ENCODE peak calls at places on chromosomes 7 and 10, in seven cellular contexts. Z is NT2/D1, P is A549, W is HL-60, B is iPS DF 6.9, J is fibroblast of lung, G is AG04450. D is an unnamed sample.

GRCh38 chr10:110671788-110672579 is 27.8 kb downstream of the RBM20 start:
- DNase-seq in Z (no peak), P (peak), W (peak), B (no peak), J (peak), G (no peak), D (peak)

GRCh38 chr7:1928555-1929348 is 258.7 kb downstream of the ELFN1 start:
- DNase-seq in Z (no peak), P (no peak), W (no peak), B (no peak), J (no peak), G (no peak), D (no peak)

GRCh38 chr10:125629758-125630376 is 53.1 kb downstream of the TEX36 start:
- DNase-seq in Z (no peak), P (peak), W (peak), B (no peak), J (peak), G (peak), D (peak)

GRCh38 chr10:79437111-79437814 is 8.2 kb downstream of the ZCCHC24 start:
- DNase-seq in Z (no peak), P (no peak), W (no peak), B (no peak), J (peak), G (no peak), D (no peak)

GRCh38 chr10:114504769-114505579 is 100.7 kb upstream of the AFAP1L2 start:
- DNase-seq in Z (no peak), P (no peak), W (no peak), B (no peak), J (peak), G (peak), D (peak)

GRCh38 chr10:73771722-73772279 is 10.0 kb upstream of the CHCHD1 start:
- DNase-seq in Z (peak), P (peak), W (no peak), B (peak), J (no peak), G (peak), D (peak)

GRCh38 chr7:70788276-70788675 is 343.7 kb upstream of the GALNT17 start:
- DNase-seq in Z (no peak), P (no peak), W (no peak), B (no peak), J (peak), G (no peak), D (no peak)

GRCh38 chr10:131114846-131115245 is 196.7 kb downstream of the TCERG1L start:
- DNase-seq in Z (no peak), P (no peak), W (no peak), B (no peak), J (no peak), G (no peak), D (no peak)

GRCh38 chr7:29815181-29816105 is 9.1 kb downstream of the WIPF3 start:
- DNase-seq in Z (no peak), P (no peak), W (no peak), B (no peak), J (no peak), G (no peak), D (no peak)

GRCh38 chr7:41599760-41600159 is 103.1 kb downstream of the INHBA start:
- DNase-seq in Z (peak), P (no peak), W (no peak), B (peak), J (no peak), G (no peak), D (no peak)

GRCh38 chr10:45071043-45071813 is 70.5 kb downstream of the ZNF22 start:
- DNase-seq in Z (no peak), P (no peak), W (no peak), B (no peak), J (no peak), G (no peak), D (no peak)

GRCh38 chr10:133159950-133160812 is at the start of gene KNDC1:
- DNase-seq in Z (no peak), P (peak), W (no peak), B (no peak), J (peak), G (no peak), D (peak)

GRCh38 chr7:140213684-140214074 is 36.9 kb upstream of the KDM7A start:
- DNase-seq in Z (no peak), P (no peak), W (no peak), B (no peak), J (peak), G (no peak), D (no peak)

GRCh38 chr10:43237631-43238446 is 29.0 kb downstream of the RASGEF1A start:
- DNase-seq in Z (no peak), P (no peak), W (no peak), B (no peak), J (no peak), G (no peak), D (no peak)

GRCh38 chr7:140732436-140732835 is 35.9 kb downstream of the NDUFB2 start:
- DNase-seq in Z (no peak), P (no peak), W (no peak), B (no peak), J (no peak), G (no peak), D (no peak)

GRCh38 chr10:3666525-3667302 is 118.3 kb downstream of the KLF6 start:
- DNase-seq in Z (no peak), P (no peak), W (peak), B (no peak), J (no peak), G (no peak), D (no peak)

GRCh38 chr7:106657085-106657991 is 3.6 kb downstream of the CCDC71L start:
- DNase-seq in Z (no peak), P (no peak), W (no peak), B (no peak), J (peak), G (no peak), D (peak)

GRCh38 chr7:12584940-12585339 is 14.4 kb downstream of the SCIN start:
- DNase-seq in Z (no peak), P (no peak), W (no peak), B (no peak), J (peak), G (no peak), D (no peak)

GRCh38 chr7:151269511-151269910 is 21.0 kb upstream of the SMARCD3 start:
- DNase-seq in Z (no peak), P (no peak), W (no peak), B (no peak), J (no peak), G (no peak), D (no peak)

GRCh38 chr10:6128087-6128486 is 39.3 kb downstream of the RBM17 start:
- DNase-seq in Z (no peak), P (no peak), W (no peak), B (no peak), J (no peak), G (no peak), D (no peak)

GRCh38 chr10:125130886-125131285 is 29.5 kb downstream of the CTBP2 start:
- DNase-seq in Z (no peak), P (no peak), W (no peak), B (no peak), J (no peak), G (no peak), D (no peak)

GRCh38 chr10:75717126-75717916 is 285.9 kb downstream of the LRMDA start:
- DNase-seq in Z (no peak), P (no peak), W (no peak), B (no peak), J (no peak), G (no peak), D (peak)

GRCh38 chr10:42987121-42987541 is 89.7 kb upstream of the RET start:
- DNase-seq in Z (no peak), P (no peak), W (no peak), B (no peak), J (no peak), G (no peak), D (no peak)

GRCh38 chr7:159323359-159323758 is 178.7 kb upstream of the VIPR2 start:
- DNase-seq in Z (no peak), P (no peak), W (no peak), B (no peak), J (no peak), G (no peak), D (no peak)

GRCh38 chr7:131068604-131069021 is 259.1 kb upstream of the MKLN1 start:
- DNase-seq in Z (no peak), P (peak), W (no peak), B (no peak), J (peak), G (no peak), D (peak)

GRCh38 chr7:16114633-16115032 is 306.7 kb downstream of the CRPPA start:
- DNase-seq in Z (peak), P (no peak), W (no peak), B (no peak), J (peak), G (peak), D (peak)

GRCh38 chr7:33563010-33563409 is 342.3 kb upstream of the BMPER start:
- DNase-seq in Z (no peak), P (no peak), W (no peak), B (no peak), J (no peak), G (no peak), D (no peak)

GRCh38 chr7:34211003-34211402 is 305.7 kb downstream of the BMPER start:
- DNase-seq in Z (peak), P (no peak), W (no peak), B (no peak), J (no peak), G (no peak), D (no peak)

GRCh38 chr10:75544923-75545322 is 113.5 kb downstream of the LRMDA start:
- DNase-seq in Z (no peak), P (no peak), W (no peak), B (no peak), J (peak), G (no peak), D (peak)

GRCh38 chr7:106071356-106071998 is 40.6 kb downstream of the SYPL1 start:
- DNase-seq in Z (no peak), P (no peak), W (peak), B (no peak), J (peak), G (no peak), D (peak)

GRCh38 chr7:53350241-53350640 is 314.8 kb downstream of the POM121L12 start:
- DNase-seq in Z (peak), P (no peak), W (no peak), B (peak), J (no peak), G (no peak), D (no peak)

GRCh38 chr7:133888061-133888930 is 238.8 kb upstream of the LRGUK start:
- DNase-seq in Z (no peak), P (no peak), W (no peak), B (no peak), J (no peak), G (no peak), D (no peak)

GRCh38 chr10:104057717-104058116 is 28.0 kb downstream of the COL17A1 start:
- DNase-seq in Z (no peak), P (no peak), W (no peak), B (no peak), J (no peak), G (no peak), D (no peak)

GRCh38 chr10:3656214-3656613 is 128.8 kb downstream of the KLF6 start:
- DNase-seq in Z (no peak), P (no peak), W (no peak), B (no peak), J (no peak), G (no peak), D (no peak)

GRCh38 chr10:118166951-118167350 is 120.2 kb upstream of the RAB11FIP2 start:
- DNase-seq in Z (no peak), P (no peak), W (no peak), B (no peak), J (no peak), G (no peak), D (no peak)

GRCh38 chr7:29370531-29371314 is 176.1 kb downstream of the CHN2 start:
- DNase-seq in Z (no peak), P (no peak), W (no peak), B (no peak), J (peak), G (no peak), D (peak)

GRCh38 chr10:119651514-119652327 is 541 bp downstream of the BAG3 start:
- DNase-seq in Z (no peak), P (no peak), W (no peak), B (no peak), J (no peak), G (no peak), D (no peak)

GRCh38 chr10:60570272-60570865 is 180.7 kb upstream of the ANK3 start:
- DNase-seq in Z (no peak), P (no peak), W (no peak), B (no peak), J (no peak), G (no peak), D (no peak)

GRCh38 chr10:26781797-26782196 is 79.0 kb downstream of the ABI1 start:
- DNase-seq in Z (no peak), P (no peak), W (no peak), B (no peak), J (peak), G (no peak), D (no peak)

GRCh38 chr7:151346180-151346769 is 4.7 kb downstream of the NUB1 start:
- DNase-seq in Z (no peak), P (no peak), W (no peak), B (no peak), J (peak), G (no peak), D (no peak)

GRCh38 chr7:348480-348844 is 58.5 kb downstream of the FOXL3 start:
- DNase-seq in Z (no peak), P (no peak), W (no peak), B (no peak), J (no peak), G (no peak), D (no peak)
- H3K4me3 ChIP-seq in Z (no peak), P (no peak), W (no peak), B (no peak), J (no peak), G (no peak), D (no peak)

DNA sequence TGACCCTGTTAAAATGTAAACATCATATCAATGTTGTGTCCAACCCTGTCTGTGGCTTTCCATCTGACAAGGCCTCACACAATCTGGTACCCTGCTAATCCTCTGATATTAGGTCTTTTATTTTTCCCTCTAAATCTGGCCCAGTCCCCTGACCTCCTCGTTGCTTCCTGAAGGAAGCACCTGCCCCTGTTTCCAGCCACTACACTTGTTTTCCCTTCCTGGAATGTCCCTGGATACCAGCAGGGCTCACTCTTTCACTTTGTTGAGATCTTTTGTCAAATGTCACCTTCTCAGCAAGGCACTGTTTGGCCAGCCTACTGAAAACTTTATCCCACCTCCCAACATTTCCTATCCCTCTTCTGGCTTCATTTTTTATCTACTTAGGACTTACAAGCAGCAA is 2.1 kb downstream of the SAMD9L start:
- DNase-seq in Z (no peak), P (no peak), W (no peak), B (no peak), J (no peak), G (no peak), D (no peak)
- H3K4me3 ChIP-seq in Z (no peak), P (no peak), W (no peak), B (no peak), J (no peak), G (no peak), D (no peak)

GRCh38 chr10:91350651-91351081 is 59.5 kb upstream of the HECTD2 start:
- DNase-seq in Z (no peak), P (no peak), W (no peak), B (no peak), J (peak), G (no peak), D (peak)
- H3K4me3 ChIP-seq in Z (no peak), P (no peak), W (no peak), B (no peak), J (no peak), G (no peak), D (no peak)

DNA sequence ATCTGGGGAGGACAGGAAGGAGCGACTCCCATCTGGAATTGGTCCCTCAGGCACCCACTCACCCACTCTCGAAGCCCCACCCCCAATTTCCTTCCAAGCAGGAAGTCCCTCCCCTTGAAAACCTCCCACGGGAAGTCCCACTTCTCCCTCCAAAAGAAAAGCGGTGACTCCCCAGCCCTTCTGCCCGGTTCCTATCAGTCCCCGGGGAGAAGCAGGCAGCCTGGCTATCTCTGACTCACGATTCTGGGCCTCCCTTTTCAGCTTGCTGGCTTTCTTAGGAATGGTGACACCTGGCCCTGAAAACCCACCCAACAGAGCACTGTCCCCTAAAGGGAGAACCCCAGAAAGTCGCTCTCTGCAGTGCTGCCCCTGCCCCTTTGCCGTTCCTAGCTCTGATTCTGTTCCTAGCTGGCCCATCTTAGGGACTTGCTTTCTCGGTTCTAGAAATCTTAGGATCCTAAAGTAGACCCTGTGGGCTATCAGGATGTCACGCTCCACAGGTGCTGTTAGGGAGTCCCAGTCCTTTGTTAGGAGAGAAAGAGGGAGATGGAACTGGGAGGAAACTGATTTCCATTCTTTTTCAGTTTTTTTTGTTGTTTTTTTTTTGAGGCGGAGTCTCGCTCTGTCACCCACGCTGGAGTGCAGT is 6.0 kb downstream of the TSC22D4 start:
- DNase-seq in Z (no peak), P (no peak), W (peak), B (no peak), J (peak), G (no peak), D (peak)
- H3K4me3 ChIP-seq in Z (no peak), P (no peak), W (no peak), B (no peak), J (no peak), G (no peak), D (peak)